ENCODE peak calls at places on chromosomes 2 and 18, in five cellular contexts. One of them, this sample, is unnamed.

GRCh38 chr2:73092146-73092783 is 20.5 kb downstream of the RAB11FIP5 start:
- DNase-seq in cardiac fibroblast: no peak
- DNase-seq in RWPE1: no peak
- DNase-seq in germinal center: no peak
- DNase-seq in EL: no peak
- DNase-seq in this sample: no peak

GRCh38 chr2:70767699-70768584 is at the start of gene ADD2:
- DNase-seq in cardiac fibroblast: peak; percentile 3
- DNase-seq in RWPE1: peak; percentile 22
- DNase-seq in germinal center: peak; percentile 55
- DNase-seq in EL: peak; percentile 41
- DNase-seq in this sample: no peak

GRCh38 chr18:58195278-58195721 is 151.3 kb downstream of the NEDD4L start:
- DNase-seq in cardiac fibroblast: no peak
- DNase-seq in RWPE1: peak; percentile 38
- DNase-seq in germinal center: peak; percentile 68
- DNase-seq in EL: no peak
- DNase-seq in this sample: no peak

GRCh38 chr2:220434365-220434764 is 806.9 kb downstream of the SLC4A3 start:
- DNase-seq in cardiac fibroblast: peak; percentile 40
- DNase-seq in RWPE1: peak; percentile 18
- DNase-seq in germinal center: no peak
- DNase-seq in EL: peak; percentile 71
- DNase-seq in this sample: peak; percentile 18

GRCh38 chr2:69237070-69237670 is 149.9 kb downstream of the GFPT1 start:
- DNase-seq in cardiac fibroblast: no peak
- DNase-seq in RWPE1: no peak
- DNase-seq in germinal center: no peak
- DNase-seq in EL: no peak
- DNase-seq in this sample: no peak

GRCh38 chr2:135709992-135710391 is 31.7 kb upstream of the UBXN4 start:
- DNase-seq in cardiac fibroblast: peak; percentile 62
- DNase-seq in RWPE1: peak; percentile 50
- DNase-seq in germinal center: peak; percentile 56
- DNase-seq in EL: peak; percentile 52
- DNase-seq in this sample: peak; percentile 79

GRCh38 chr2:8549273-8549922 is 132.5 kb upstream of the ID2 start:
- DNase-seq in cardiac fibroblast: no peak
- DNase-seq in RWPE1: no peak
- DNase-seq in germinal center: no peak
- DNase-seq in EL: no peak
- DNase-seq in this sample: no peak

GRCh38 chr18:7584646-7585271 is 17.6 kb downstream of the PTPRM start:
- DNase-seq in cardiac fibroblast: peak; percentile 14
- DNase-seq in RWPE1: no peak
- DNase-seq in germinal center: no peak
- DNase-seq in EL: no peak
- DNase-seq in this sample: no peak

GRCh38 chr2:95054016-95054415 is 28.5 kb downstream of the MAL start:
- DNase-seq in cardiac fibroblast: no peak
- DNase-seq in RWPE1: no peak
- DNase-seq in germinal center: no peak
- DNase-seq in EL: no peak
- DNase-seq in this sample: no peak

GRCh38 chr2:138003411-138003810 is 39.1 kb downstream of the HNMT start:
- DNase-seq in cardiac fibroblast: no peak
- DNase-seq in RWPE1: no peak
- DNase-seq in germinal center: no peak
- DNase-seq in EL: no peak
- DNase-seq in this sample: no peak

GRCh38 chr2:196927318-196928225 is 1.1 kb upstream of the PGAP1 start:
- DNase-seq in cardiac fibroblast: peak; percentile 82
- DNase-seq in RWPE1: peak; percentile 20
- DNase-seq in germinal center: no peak
- DNase-seq in EL: peak; percentile 64
- DNase-seq in this sample: peak; percentile 88

GRCh38 chr18:48934708-48935432 is 15.9 kb downstream of the SMAD7 start:
- DNase-seq in cardiac fibroblast: peak; percentile 60
- DNase-seq in RWPE1: no peak
- DNase-seq in germinal center: no peak
- DNase-seq in EL: no peak
- DNase-seq in this sample: no peak

GRCh38 chr2:217918220-217919024 is 84.4 kb downstream of the TNS1 start:
- DNase-seq in cardiac fibroblast: peak; percentile 50
- DNase-seq in RWPE1: no peak
- DNase-seq in germinal center: no peak
- DNase-seq in EL: no peak
- DNase-seq in this sample: no peak

GRCh38 chr2:169584005-169584877 is at the start of gene PPIG:
- DNase-seq in cardiac fibroblast: peak; percentile 93
- DNase-seq in RWPE1: peak; percentile 89
- DNase-seq in germinal center: peak; percentile 89
- DNase-seq in EL: peak; percentile 89
- DNase-seq in this sample: peak; percentile 94

GRCh38 chr2:233131991-233132390 is 71.8 kb downstream of the INPP5D start:
- DNase-seq in cardiac fibroblast: no peak
- DNase-seq in RWPE1: no peak
- DNase-seq in germinal center: no peak
- DNase-seq in EL: no peak
- DNase-seq in this sample: no peak

GRCh38 chr2:24051833-24052232 is 2.3 kb downstream of the FKBP1B start:
- DNase-seq in cardiac fibroblast: no peak
- DNase-seq in RWPE1: no peak
- DNase-seq in germinal center: no peak
- DNase-seq in EL: no peak
- DNase-seq in this sample: no peak

GRCh38 chr18:62485684-62486083 is 37.1 kb upstream of the ZCCHC2 start:
- DNase-seq in cardiac fibroblast: peak; percentile 90
- DNase-seq in RWPE1: peak; percentile 91
- DNase-seq in germinal center: no peak
- DNase-seq in EL: peak; percentile 89
- DNase-seq in this sample: peak; percentile 93

GRCh38 chr18:6414118-6414722 is 491 bp downstream of the L3MBTL4 start:
- DNase-seq in cardiac fibroblast: no peak
- DNase-seq in RWPE1: peak; percentile 8
- DNase-seq in germinal center: peak; percentile 61
- DNase-seq in EL: peak; percentile 8
- DNase-seq in this sample: peak; percentile 25

GRCh38 chr2:138707424-138708074 is 72.6 kb downstream of the NXPH2 start:
- DNase-seq in cardiac fibroblast: peak; percentile 75
- DNase-seq in RWPE1: peak; percentile 14
- DNase-seq in germinal center: no peak
- DNase-seq in EL: peak; percentile 52
- DNase-seq in this sample: no peak

GRCh38 chr2:154470386-154470785 is 228.1 kb upstream of the KCNJ3 start:
- DNase-seq in cardiac fibroblast: no peak
- DNase-seq in RWPE1: no peak
- DNase-seq in germinal center: no peak
- DNase-seq in EL: no peak
- DNase-seq in this sample: no peak

GRCh38 chr2:241794250-241794823 is 14.7 kb upstream of the NEU4 start:
- DNase-seq in cardiac fibroblast: no peak
- DNase-seq in RWPE1: no peak
- DNase-seq in germinal center: no peak
- DNase-seq in EL: no peak
- DNase-seq in this sample: no peak

GRCh38 chr2:237724811-237725478 is 73.6 kb upstream of the RBM44 start:
- DNase-seq in cardiac fibroblast: peak; percentile 62
- DNase-seq in RWPE1: no peak
- DNase-seq in germinal center: no peak
- DNase-seq in EL: no peak
- DNase-seq in this sample: no peak

GRCh38 chr18:27223570-27224340 is 38.6 kb upstream of the CHST9 start:
- DNase-seq in cardiac fibroblast: no peak
- DNase-seq in RWPE1: no peak
- DNase-seq in germinal center: no peak
- DNase-seq in EL: no peak
- DNase-seq in this sample: no peak

GRCh38 chr18:67590571-67591141 is 74.1 kb upstream of the DSEL start:
- DNase-seq in cardiac fibroblast: peak; percentile 46
- DNase-seq in RWPE1: no peak
- DNase-seq in germinal center: no peak
- DNase-seq in EL: peak; percentile 33
- DNase-seq in this sample: no peak

GRCh38 chr2:108583903-108584520 is 49.7 kb downstream of the LIMS1 start:
- DNase-seq in cardiac fibroblast: peak; percentile 91
- DNase-seq in RWPE1: peak; percentile 77
- DNase-seq in germinal center: peak; percentile 77
- DNase-seq in EL: peak; percentile 80
- DNase-seq in this sample: peak; percentile 70

GRCh38 chr2:26008851-26009566 is 24.9 kb upstream of the RAB10 start:
- DNase-seq in cardiac fibroblast: peak; percentile 94
- DNase-seq in RWPE1: peak; percentile 96
- DNase-seq in germinal center: no peak
- DNase-seq in EL: peak; percentile 72
- DNase-seq in this sample: peak; percentile 49

GRCh38 chr2:216574046-216574445 is 59.2 kb upstream of the IGFBP2 start:
- DNase-seq in cardiac fibroblast: peak; percentile 80
- DNase-seq in RWPE1: no peak
- DNase-seq in germinal center: no peak
- DNase-seq in EL: peak; percentile 30
- DNase-seq in this sample: no peak

GRCh38 chr2:136407952-136408318 is 290.0 kb upstream of the CXCR4 start:
- DNase-seq in cardiac fibroblast: no peak
- DNase-seq in RWPE1: no peak
- DNase-seq in germinal center: no peak
- DNase-seq in EL: no peak
- DNase-seq in this sample: no peak

GRCh38 chr2:233418761-233419625 is 64.7 kb downstream of the DGKD start:
- DNase-seq in cardiac fibroblast: peak; percentile 81
- DNase-seq in RWPE1: peak; percentile 39
- DNase-seq in germinal center: peak; percentile 85
- DNase-seq in EL: peak; percentile 50
- DNase-seq in this sample: no peak

This sample was measured in trophoblast cell.